ENCODE peak calls at places on chromosome 1, in ten cellular contexts. S, D, O, V, Y, Z, I, L, H and C are unnamed samples.

GRCh38 chr1:1087351-1088035 is 13.4 kb upstream of the RNF223 start:
- DNase-seq in L (no peak), S (no peak), Z (no peak), V (no peak), O (no peak), H (no peak), Y (no peak), I (no peak), D (no peak), C (no peak)

GRCh38 chr1:197200468-197200899 is 54.0 kb upstream of the ASPM start:
- DNase-seq in D (no peak), Y (no peak), Z (peak), V (no peak), O (no peak), S (no peak), I (no peak), L (no peak), H (no peak), C (no peak)

GRCh38 chr1:245585252-245585959 is 430.6 kb downstream of the KIF26B start:
- DNase-seq in L (no peak), V (no peak), Y (no peak), I (no peak), Z (no peak), D (no peak), S (no peak), O (no peak), H (no peak), C (no peak)

GRCh38 chr1:150530491-150531159 is 15.1 kb downstream of the FALEC start:
- DNase-seq in I (no peak), D (no peak), Y (no peak), V (no peak), L (no peak), H (no peak), O (no peak), S (no peak), Z (no peak), C (no peak)

GRCh38 chr1:41490911-41491310 is 6.4 kb upstream of the EDN2 start:
- DNase-seq in H (no peak), L (no peak), I (no peak), Z (no peak), D (no peak), V (no peak), Y (no peak), O (no peak), S (no peak), C (no peak)

GRCh38 chr1:231193710-231194340 is 32.0 kb downstream of the TRIM67 start:
- DNase-seq in V (no peak), D (no peak), O (no peak), S (no peak), L (no peak), Z (no peak), Y (no peak), H (no peak), I (no peak), C (no peak)

GRCh38 chr1:44810101-44810761 is 1.9 kb downstream of the BTBD19 start:
- DNase-seq in Y (peak), L (no peak), Z (no peak), I (no peak), O (peak), D (peak), H (no peak), S (peak), V (peak), C (no peak)

GRCh38 chr1:231584117-231584516 is 42.5 kb upstream of the DISC1 start:
- DNase-seq in H (no peak), L (no peak), Z (no peak), V (no peak), I (no peak), S (no peak), D (peak), O (no peak), Y (no peak), C (no peak)

GRCh38 chr1:44010935-44011610 is 19.7 kb downstream of the CCDC24 start:
- DNase-seq in V (no peak), L (no peak), S (no peak), Y (no peak), D (no peak), Z (no peak), H (no peak), I (no peak), O (no peak), C (no peak)

GRCh38 chr1:108533351-108534083 is 26.4 kb upstream of the EEIG2 start:
- DNase-seq in H (no peak), Z (peak), I (peak), Y (no peak), S (peak), L (no peak), D (no peak), V (peak), O (no peak), C (no peak)

GRCh38 chr1:155241851-155242264 is 13.4 kb downstream of the ENTREP3 start:
- DNase-seq in H (no peak), S (no peak), L (no peak), Y (no peak), V (no peak), D (peak), Z (no peak), O (no peak), I (no peak), C (no peak)

GRCh38 chr1:155245163-155245524 is 10.1 kb downstream of the ENTREP3 start:
- DNase-seq in S (no peak), Y (no peak), Z (no peak), V (no peak), D (no peak), H (no peak), L (no peak), O (no peak), I (no peak), C (no peak)

GRCh38 chr1:155242805-155243358 is 12.4 kb downstream of the ENTREP3 start:
- DNase-seq in Y (no peak), O (no peak), Z (no peak), L (no peak), V (no peak), S (no peak), D (no peak), I (no peak), H (no peak), C (no peak)

GRCh38 chr1:155244368-155245162 is 10.7 kb downstream of the ENTREP3 start:
- DNase-seq in I (peak), V (peak), S (peak), Y (peak), H (peak), Z (peak), D (peak), O (peak), L (peak), C (peak)

DNA sequence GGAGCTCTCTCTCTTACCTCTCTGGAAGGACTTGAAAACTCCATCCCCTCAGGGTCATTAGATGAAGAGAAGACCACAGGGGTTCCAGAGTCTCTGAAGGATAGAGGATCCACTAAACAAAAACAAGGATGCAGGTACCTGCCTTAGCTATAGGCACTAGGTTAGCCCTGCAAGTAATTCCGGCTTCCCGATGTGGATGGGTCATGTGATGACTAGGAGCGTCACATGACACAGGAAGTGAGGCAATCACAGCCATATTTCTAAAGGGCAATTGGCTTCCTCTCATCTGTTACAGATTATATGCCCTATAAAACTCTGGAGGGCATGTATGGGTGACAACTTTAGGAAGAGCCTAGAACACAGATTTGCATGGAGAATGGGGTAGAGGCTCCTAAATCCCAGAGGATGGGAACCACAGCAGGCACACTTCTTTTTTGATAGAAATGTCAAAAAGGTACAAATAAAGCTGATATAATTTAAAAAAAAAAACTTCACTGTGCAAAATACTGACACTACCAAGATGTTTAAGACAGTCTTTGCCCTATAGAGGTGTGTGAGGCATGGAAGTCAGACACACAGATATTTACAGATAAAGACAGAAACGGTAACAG is 14.1 kb downstream of the ENTREP3 start:
- DNase-seq in L (no peak), H (peak), I (peak), O (peak), D (peak), Y (peak), V (peak), Z (peak), S (no peak), C (no peak)
- TF ChIP-seq POLR2AphosphoS5 in L (no peak), H (peak), I (no peak), O (peak), D (no peak), Y (no peak), V (peak), Z (peak), S (peak), C (no peak)

DNA sequence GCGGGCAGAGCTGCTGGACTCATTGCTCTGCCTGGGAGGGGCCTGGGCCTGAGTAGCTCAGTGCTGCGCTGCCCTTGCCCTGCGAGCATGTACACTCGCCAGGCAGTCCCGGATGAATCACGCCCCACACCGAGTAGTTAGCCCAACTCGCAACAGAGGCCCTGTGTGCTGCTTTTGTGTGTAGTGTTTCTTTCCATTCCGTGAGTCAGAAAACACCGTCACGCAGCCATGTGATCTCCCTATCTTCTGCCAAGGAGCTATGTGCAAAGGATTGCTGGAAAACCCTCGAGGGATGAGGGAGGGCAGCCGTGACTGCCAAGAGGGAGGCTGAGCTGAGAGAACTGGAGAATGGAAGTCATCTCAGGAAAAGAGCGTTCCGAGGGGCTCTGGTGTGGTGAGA is 37.3 kb downstream of the NENF start:
- DNase-seq in Z (no peak), Y (peak), L (no peak), S (peak), O (peak), V (peak), D (no peak), H (peak), I (no peak), C (no peak)
- TF ChIP-seq POLR2AphosphoS5 in Z (no peak), Y (peak), L (no peak), S (peak), O (peak), V (peak), D (no peak), H (no peak), I (no peak), C (no peak)

DNA sequence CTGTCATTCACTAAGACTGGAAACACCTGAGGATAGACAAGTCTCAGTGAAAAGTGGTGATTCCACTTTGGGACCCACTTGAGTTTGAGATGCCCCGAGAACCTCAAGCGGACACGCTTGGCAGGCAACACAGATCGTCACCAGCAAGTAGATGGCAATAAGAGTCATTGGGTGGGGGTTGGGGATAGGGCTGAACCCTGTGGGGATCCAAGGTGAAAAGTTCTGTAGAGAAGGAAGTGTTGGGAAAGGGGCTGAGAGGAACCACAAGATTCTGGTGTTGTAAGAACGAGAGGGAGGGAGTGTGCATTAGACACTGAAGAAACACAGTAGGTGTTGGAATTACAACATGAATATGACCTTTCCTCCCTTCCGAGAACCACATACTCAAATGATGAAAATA is 45.4 kb upstream of the TDRD10 start:
- DNase-seq in O (no peak), S (no peak), I (no peak), L (no peak), Z (no peak), D (peak), H (no peak), V (no peak), Y (no peak), C (no peak)
- TF ChIP-seq POLR2AphosphoS5 in O (no peak), S (no peak), I (no peak), L (no peak), Z (no peak), D (peak), H (no peak), V (no peak), Y (no peak), C (no peak)

DNA sequence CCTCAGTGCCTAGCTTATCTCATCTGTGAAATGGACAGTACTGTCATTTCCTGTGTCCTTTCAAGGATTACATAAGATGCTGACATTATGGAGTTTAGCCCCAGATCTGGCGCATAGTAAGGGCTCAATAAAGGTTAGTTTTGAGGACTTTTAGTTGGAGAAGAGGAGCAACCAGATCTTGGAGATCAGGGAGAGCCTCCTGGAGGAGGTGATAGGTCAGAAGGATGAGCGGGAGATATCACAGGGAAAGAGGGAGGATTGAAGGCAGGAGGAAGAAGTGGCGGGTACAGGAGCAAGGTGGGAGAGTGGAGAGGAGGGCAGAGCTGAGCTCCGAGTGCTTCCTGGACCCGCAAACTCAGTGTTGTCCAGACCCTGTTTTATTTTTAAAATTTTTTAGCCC is 17.5 kb downstream of the SLC66A1 start:
- DNase-seq in O (no peak), H (no peak), S (no peak), D (no peak), Y (no peak), I (no peak), V (no peak), L (no peak), Z (no peak), C (no peak)
- TF ChIP-seq POLR2AphosphoS5 in O (no peak), H (no peak), S (no peak), D (no peak), Y (no peak), I (no peak), V (no peak), L (peak), Z (no peak), C (no peak)

GRCh38 chr1:90707363-90707710 is 9.8 kb downstream of the BARHL2 start:
- DNase-seq in H (no peak), Y (no peak), L (no peak), I (no peak), O (peak), Z (peak), V (no peak), S (peak), D (peak), C (no peak)

GRCh38 chr1:90708236-90708786 is 8.8 kb downstream of the BARHL2 start:
- DNase-seq in V (no peak), Z (peak), H (no peak), O (no peak), Y (no peak), D (no peak), L (no peak), I (no peak), S (no peak), C (no peak)

GRCh38 chr1:90705910-90706309 is 11.2 kb downstream of the BARHL2 start:
- DNase-seq in O (no peak), V (no peak), I (no peak), H (no peak), L (no peak), Z (peak), S (no peak), Y (no peak), D (no peak), C (no peak)

GRCh38 chr1:90704817-90705216 is 12.3 kb downstream of the BARHL2 start:
- DNase-seq in O (no peak), Z (peak), Y (no peak), S (no peak), L (no peak), V (no peak), I (no peak), D (no peak), H (no peak), C (no peak)

DNA sequence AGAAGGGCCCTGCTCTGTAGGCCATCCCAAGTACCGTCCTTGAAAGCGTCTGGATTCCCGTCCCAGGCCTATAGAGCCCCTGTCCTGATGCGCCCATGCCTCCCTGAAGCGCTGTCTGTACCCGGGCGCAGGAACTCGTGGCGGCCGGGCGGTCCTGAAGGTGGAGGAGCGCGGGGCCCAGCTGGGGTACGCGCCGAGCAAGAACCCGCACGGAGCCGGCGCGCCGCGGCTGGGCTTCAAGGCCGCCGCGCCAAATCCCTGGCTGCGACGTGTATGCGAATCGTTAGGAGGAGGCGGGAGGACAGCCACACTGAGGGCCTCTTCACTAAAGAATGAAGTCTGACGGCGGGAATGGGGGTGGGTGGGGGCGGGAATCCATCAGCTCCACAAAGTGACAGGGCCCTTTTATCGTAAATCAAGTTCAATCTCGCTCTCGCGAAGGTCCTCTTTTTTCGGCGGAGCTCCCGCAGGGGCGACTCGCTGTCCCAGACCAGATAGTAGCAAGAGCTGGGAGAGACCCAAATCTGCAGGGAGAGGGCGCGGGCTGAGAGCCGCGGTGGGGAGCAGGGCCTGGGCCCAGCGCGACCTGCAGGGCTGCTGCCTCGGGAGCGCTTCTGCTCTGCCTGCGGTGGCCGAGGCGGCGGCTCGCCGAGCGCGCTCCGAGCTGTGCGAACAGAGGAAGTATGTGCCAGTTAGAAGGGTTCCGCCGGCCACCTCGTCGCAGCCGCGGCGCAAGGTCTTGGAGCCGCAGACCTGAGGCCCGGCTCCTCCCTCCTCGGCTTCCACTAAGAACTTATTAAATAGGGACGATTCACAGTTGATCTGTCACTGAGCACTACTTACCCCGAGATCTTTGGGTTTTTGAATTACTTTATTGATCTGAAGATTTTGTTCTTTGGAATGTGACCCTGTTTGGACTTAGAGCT is 10.4 kb downstream of the BARHL2 start:
- DNase-seq in Z (peak), I (no peak), S (no peak), H (no peak), D (peak), Y (no peak), O (no peak), L (no peak), V (no peak), C (no peak)
- TF ChIP-seq POLR2AphosphoS5 in Z (no peak), I (no peak), S (no peak), H (no peak), D (no peak), Y (no peak), O (no peak), L (no peak), V (no peak), C (no peak)

GRCh38 chr1:155909894-155910293 is 1.3 kb downstream of the RIT1 start:
- DNase-seq in L (no peak), Z (no peak), Y (no peak), D (peak), H (no peak), V (peak), O (peak), I (no peak), S (no peak), C (no peak)

GRCh38 chr1:155899683-155900082 is 11.5 kb downstream of the RIT1 start:
- DNase-seq in Y (no peak), H (no peak), S (no peak), D (no peak), O (no peak), I (no peak), V (no peak), Z (no peak), L (no peak), C (no peak)

GRCh38 chr1:155900161-155900560 is 11.0 kb downstream of the RIT1 start:
- DNase-seq in O (no peak), I (no peak), Y (no peak), Z (no peak), S (no peak), D (no peak), H (no peak), V (no peak), L (no peak), C (no peak)

GRCh38 chr1:155904261-155904660 is 6.9 kb downstream of the RIT1 start:
- DNase-seq in I (no peak), S (no peak), Y (no peak), D (no peak), V (no peak), O (no peak), H (no peak), L (no peak), Z (no peak), C (no peak)
- TF ChIP-seq POLR2AphosphoS5 in I (no peak), S (no peak), Y (no peak), D (no peak), V (no peak), O (no peak), H (no peak), L (no peak), Z (no peak), C (no peak)

GRCh38 chr1:165418195-165418594 is 26.7 kb downstream of the RXRG start:
- DNase-seq in Y (no peak), I (no peak), H (no peak), L (no peak), O (no peak), Z (no peak), D (no peak), V (no peak), S (no peak), C (no peak)
- TF ChIP-seq POLR2AphosphoS5 in Y (no peak), I (no peak), H (no peak), L (no peak), O (no peak), Z (no peak), D (no peak), V (no peak), S (no peak), C (no peak)